ENCODE peak calls at places on chromosomes 7 and 10, in six cellular contexts. S is hypothalamus, Z is AG20443, X is HFFc6, O is HS-5, G is fibroblast of mammary gland. Q is an unnamed sample.

GRCh38 chr7:118060692-118061091 is 123.3 kb upstream of the LSM8 start:
- DNase-seq in S (no peak), Z (no peak), X (no peak), O (no peak), G (no peak), Q (no peak)

GRCh38 chr7:30474893-30475292 is 3.7 kb downstream of the NOD1 start:
- DNase-seq in S (no peak), Z (peak), X (no peak), O (no peak), G (peak), Q (no peak)

GRCh38 chr10:110008518-110009339 is 945 bp downstream of the ADD3 start:
- DNase-seq in S (no peak), Z (no peak), X (no peak), O (no peak), G (no peak), Q (peak)

GRCh38 chr7:104643587-104644217 is 315.3 kb downstream of the LHFPL3 start:
- DNase-seq in S (no peak), Z (peak), X (no peak), O (no peak), G (peak), Q (no peak)

GRCh38 chr7:13803134-13803533 is 186.3 kb downstream of the ETV1 start:
- DNase-seq in S (no peak), Z (no peak), X (no peak), O (no peak), G (no peak), Q (no peak)

GRCh38 chr7:67821116-67821515 is 824.5 kb downstream of the TYW1 start:
- DNase-seq in S (no peak), Z (no peak), X (no peak), O (no peak), G (peak), Q (no peak)

GRCh38 chr10:593901-594457 is 95.5 kb downstream of the DIP2C start:
- DNase-seq in S (no peak), Z (no peak), X (no peak), O (no peak), G (peak), Q (no peak)

GRCh38 chr10:45809829-45810228 is 37.5 kb downstream of the AGAP4 start:
- DNase-seq in S (no peak), Z (peak), X (no peak), O (no peak), G (peak), Q (peak)

GRCh38 chr10:132675031-132675740 is 110.8 kb downstream of the NKX6-2 start:
- DNase-seq in S (no peak), Z (no peak), X (no peak), O (no peak), G (no peak), Q (no peak)

GRCh38 chr10:86715156-86715795 is 41.1 kb upstream of the BMPR1A start:
- DNase-seq in S (no peak), Z (no peak), X (no peak), O (no peak), G (no peak), Q (no peak)

Q was measured in erythroblast.